ENCODE peak calls at places on chromosome 6, in ten cellular contexts. S is T-helper 2 cell, U is LoVo, B is DMS 273 treated with DMSO at 0.1 percent for 48 hours, Y is kidney epithelial cell, D is nucleus accumbens, M is Ammon's horn, R is AG08396, W is esophagus squamous epithelium, C is AG10803. L is an unnamed sample.

GRCh38 chr6:139144490-139145085 is 9.7 kb downstream of the HECA start:
- DNase-seq in R (no peak), B (no peak), Y (no peak), C (no peak), W (no peak), U (no peak), S (no peak), D (no peak), M (no peak), L (no peak)

GRCh38 chr6:52352239-52353008 is 9.5 kb upstream of the PAQR8 start:
- DNase-seq in M (peak; percentile 66), U (peak; percentile 92), W (no peak), C (peak; percentile 97), R (peak; percentile 75), B (peak; percentile 20), Y (peak; percentile 99), D (no peak), S (no peak), L (peak; percentile 82)

GRCh38 chr6:18720075-18720474 is 332.9 kb downstream of the RNF144B start:
- DNase-seq in D (no peak), R (no peak), C (no peak), W (no peak), S (no peak), B (no peak), M (no peak), U (no peak), Y (no peak), L (no peak)

GRCh38 chr6:134676307-134677281 is 273.3 kb downstream of the ALDH8A1 start:
- DNase-seq in B (no peak), D (no peak), S (no peak), Y (peak; percentile 82), W (no peak), C (no peak), R (no peak), U (no peak), M (no peak), L (no peak)

GRCh38 chr6:33799714-33800113 is 4.1 kb downstream of the MLN start:
- DNase-seq in S (no peak), W (no peak), M (no peak), U (no peak), C (peak; percentile 58), B (no peak), D (no peak), Y (no peak), R (no peak), L (no peak)

GRCh38 chr6:160461641-160462040 is 113.5 kb downstream of the SLC22A3 start:
- DNase-seq in D (no peak), U (no peak), W (no peak), B (no peak), M (no peak), Y (no peak), R (no peak), S (no peak), C (peak; percentile 17), L (no peak)

GRCh38 chr6:82906951-82907350 is 158.7 kb downstream of the UBE3D start:
- DNase-seq in R (peak; percentile 39), U (no peak), D (no peak), B (no peak), S (no peak), Y (peak; percentile 47), W (no peak), C (peak; percentile 77), M (no peak), L (no peak)

GRCh38 chr6:129209355-129209754 is 326.4 kb downstream of the LAMA2 start:
- DNase-seq in W (no peak), M (no peak), B (no peak), S (no peak), R (no peak), D (no peak), C (peak; percentile 42), U (no peak), Y (no peak), L (no peak)

GRCh38 chr6:16184129-16184528 is 54.3 kb upstream of the GMPR start:
- DNase-seq in C (peak; percentile 28), W (no peak), Y (no peak), D (no peak), B (no peak), U (no peak), M (peak; percentile 47), S (no peak), R (peak; percentile 40), L (peak; percentile 48)

GRCh38 chr6:168128006-168128630 is 49.1 kb upstream of the FRMD1 start:
- DNase-seq in S (no peak), B (no peak), R (peak; percentile 2), W (no peak), U (no peak), Y (no peak), D (no peak), M (no peak), C (no peak), L (no peak)

GRCh38 chr6:90463359-90463758 is 123.5 kb downstream of the MAP3K7 start:
- DNase-seq in B (no peak), Y (no peak), M (no peak), C (no peak), D (no peak), S (no peak), R (no peak), W (no peak), U (no peak), L (no peak)

GRCh38 chr6:170575250-170575649 is 9.2 kb downstream of the PDCD2 start:
- DNase-seq in W (no peak), M (no peak), C (no peak), R (peak; percentile 14), U (no peak), Y (no peak), D (no peak), B (peak; percentile 9), S (no peak), L (no peak)

GRCh38 chr6:142854589-142855488 is 90.1 kb downstream of the HIVEP2 start:
- DNase-seq in S (no peak), Y (no peak), D (no peak), W (no peak), U (no peak), B (no peak), M (no peak), C (no peak), R (no peak), L (no peak)

GRCh38 chr6:156418253-156418652 is 358.9 kb upstream of the ARID1B start:
- DNase-seq in D (no peak), Y (no peak), W (no peak), B (no peak), M (no peak), C (no peak), R (no peak), S (no peak), U (no peak), L (no peak)

GRCh38 chr6:145704153-145704781 is 31.1 kb downstream of the EPM2A start:
- DNase-seq in R (peak; percentile 3), U (no peak), W (no peak), S (no peak), B (no peak), C (peak; percentile 17), Y (no peak), D (no peak), M (no peak), L (no peak)

GRCh38 chr6:37625591-37626374 is 71.9 kb downstream of the MDGA1 start:
- DNase-seq in D (no peak), C (no peak), B (no peak), Y (no peak), U (no peak), M (no peak), R (no peak), W (no peak), S (no peak), L (no peak)

GRCh38 chr6:132236281-132236680 is 165.0 kb downstream of the MOXD1 start:
- DNase-seq in B (no peak), Y (no peak), M (no peak), W (no peak), D (no peak), U (no peak), S (no peak), R (no peak), C (peak; percentile 62), L (no peak)

GRCh38 chr6:169763308-169763707 is 11.9 kb downstream of the ERMARD start:
- DNase-seq in U (no peak), M (no peak), R (no peak), B (no peak), W (no peak), D (no peak), S (no peak), C (no peak), Y (no peak), L (no peak)

GRCh38 chr6:110044093-110044492 is 66.0 kb downstream of the GPR6 start:
- DNase-seq in Y (no peak), R (no peak), M (no peak), S (no peak), U (no peak), B (no peak), W (no peak), C (no peak), D (no peak), L (no peak)

GRCh38 chr6:30682181-30683117 is 4.0 kb downstream of the PPP1R18 start:
- DNase-seq in S (peak; percentile 93), U (no peak), Y (peak; percentile 65), M (peak; percentile 74), R (peak; percentile 90), D (no peak), B (no peak), W (peak; percentile 70), C (peak; percentile 87), L (no peak)

GRCh38 chr6:35359744-35360348 is 17.5 kb downstream of the PPARD start:
- DNase-seq in U (no peak), W (no peak), D (peak; percentile 41), C (peak; percentile 90), S (no peak), Y (peak; percentile 68), R (peak; percentile 44), M (peak; percentile 85), B (no peak), L (no peak)

GRCh38 chr6:37303891-37304503 is 46.1 kb upstream of the TMEM217 start:
- DNase-seq in U (no peak), S (no peak), B (no peak), R (peak; percentile 54), C (peak; percentile 54), D (no peak), W (no peak), M (peak; percentile 61), Y (no peak), L (peak; percentile 10)

GRCh38 chr6:113591896-113592827 is 265.0 kb upstream of the MARCKS start:
- DNase-seq in S (no peak), C (peak; percentile 38), B (no peak), M (no peak), U (peak; percentile 37), D (no peak), W (no peak), R (no peak), Y (no peak), L (no peak)

GRCh38 chr6:160258346-160259142 is at the start of gene SLC22A2:
- DNase-seq in U (no peak), D (no peak), B (no peak), R (no peak), M (no peak), S (no peak), Y (no peak), C (no peak), W (no peak), L (no peak)

GRCh38 chr6:5584072-5584471 is 322.8 kb downstream of the FARS2 start:
- DNase-seq in M (no peak), R (no peak), Y (no peak), C (peak; percentile 93), D (no peak), U (no peak), W (no peak), S (no peak), B (no peak), L (no peak)

GRCh38 chr6:133132583-133132982 is 108.6 kb upstream of the EYA4 start:
- DNase-seq in Y (no peak), B (no peak), U (no peak), W (no peak), M (no peak), C (no peak), D (no peak), R (no peak), S (no peak), L (no peak)

GRCh38 chr6:26332408-26332807 is 32.6 kb upstream of the BTN3A2 start:
- DNase-seq in B (no peak), S (no peak), D (no peak), M (no peak), W (no peak), Y (no peak), R (no peak), C (no peak), U (no peak), L (no peak)

GRCh38 chr6:87722831-87723726 is 21.0 kb upstream of the AKIRIN2 start:
- DNase-seq in C (peak; percentile 98), R (peak; percentile 85), W (peak; percentile 12), M (peak; percentile 95), B (peak; percentile 26), Y (peak; percentile 95), D (peak; percentile 74), U (peak; percentile 63), S (no peak), L (peak; percentile 75)